ENCODE peak calls at places on chromosomes 12 and 14, in four cellular contexts. U, S, J and C are unnamed samples.

GRCh38 chr14:69263364-69263763 is 3.4 kb downstream of the GALNT16 start:
- DNase-seq in S (no peak), U (no peak), J (peak), C (peak)

GRCh38 chr14:26173581-26173980 is 424.3 kb downstream of the NOVA1 start:
- DNase-seq in U (no peak), S (no peak), J (no peak), C (no peak)

GRCh38 chr14:54310852-54311230 is 86.0 kb upstream of the CDKN3 start:
- DNase-seq in S (no peak), U (no peak), J (no peak), C (no peak)

GRCh38 chr12:25558566-25558965 is 5.5 kb upstream of the LMNTD1 start:
- DNase-seq in U (no peak), J (no peak), S (no peak), C (no peak)

GRCh38 chr12:5789469-5789968 is 155.5 kb downstream of the ANO2 start:
- DNase-seq in S (no peak), U (no peak), J (no peak), C (no peak)

GRCh38 chr12:104454997-104455396 is 1.8 kb upstream of the CHST11 start:
- DNase-seq in S (no peak), U (no peak), J (no peak), C (no peak)

GRCh38 chr12:124481772-124482566 is 85.4 kb downstream of the NCOR2 start:
- DNase-seq in U (no peak), S (peak), J (no peak), C (no peak)

GRCh38 chr12:70443274-70443673 is 77.2 kb downstream of the KCNMB4 start:
- DNase-seq in U (no peak), S (no peak), J (no peak), C (no peak)

GRCh38 chr12:12008232-12008850 is 62.4 kb upstream of the BCL2L14 start:
- DNase-seq in S (no peak), J (no peak), U (peak), C (no peak)

GRCh38 chr14:100067971-100068959 is 3.0 kb downstream of the EVL start:
- DNase-seq in J (no peak), U (peak), S (no peak), C (peak)

GRCh38 chr12:8554451-8555195 is 13.9 kb upstream of the CLEC4E start:
- DNase-seq in S (no peak), U (no peak), J (no peak), C (no peak)

GRCh38 chr12:62659457-62660295 is 193.1 kb downstream of the MON2 start:
- DNase-seq in S (no peak), U (no peak), J (no peak), C (no peak)

GRCh38 chr12:121799842-121800693 is 3.7 kb upstream of the SETD1B start:
- DNase-seq in J (peak), U (peak), S (peak), C (peak)

GRCh38 chr14:73259837-73260236 is 22.5 kb downstream of the PAPLN start:
- DNase-seq in S (no peak), U (no peak), J (no peak), C (no peak)

GRCh38 chr12:42794811-42795210 is 205.3 kb upstream of the PRICKLE1 start:
- DNase-seq in J (no peak), U (no peak), S (no peak), C (no peak)

GRCh38 chr14:63896278-63896720 is 43.5 kb downstream of the SYNE2 start:
- DNase-seq in U (no peak), S (no peak), J (no peak), C (peak)

GRCh38 chr12:48105321-48105866 is 485 bp downstream of the SENP1 start:
- DNase-seq in J (peak), U (peak), S (no peak), C (no peak)

GRCh38 chr12:95763809-95764253 is 26.7 kb downstream of the NTN4 start:
- DNase-seq in J (no peak), S (no peak), U (no peak), C (no peak)

GRCh38 chr12:2092890-2093289 is 40.1 kb downstream of the CACNA1C start:
- DNase-seq in J (no peak), S (no peak), U (no peak), C (peak)

GRCh38 chr12:104707179-104707578 is 250.4 kb downstream of the CHST11 start:
- DNase-seq in S (no peak), U (no peak), J (no peak), C (no peak)

GRCh38 chr14:70827366-70828151 is 18.2 kb upstream of the MAP3K9 start:
- DNase-seq in U (no peak), S (no peak), J (no peak), C (no peak)

GRCh38 chr12:132280436-132280835 is 49.0 kb downstream of the GALNT9 start:
- DNase-seq in S (peak), J (no peak), U (no peak), C (no peak)

GRCh38 chr14:53608369-53608768 is 348.3 kb downstream of the BMP4 start:
- DNase-seq in U (no peak), S (no peak), J (no peak), C (no peak)

GRCh38 chr14:94158239-94158888 is 15.8 kb upstream of the PPP4R4 start:
- DNase-seq in U (peak), S (no peak), J (no peak), C (no peak)